ENCODE peak calls at places on chromosomes 16 and 17, in nine cellular contexts. One of them, this sample, is unnamed.

GRCh38 chr17:66107731-66108130 is 84.2 kb downstream of the CEP112 start:
- DNase-seq in neural crest cell: no peak
- DNase-seq in HCT116: no peak
- DNase-seq in ovary: no peak
- DNase-seq in ascending aorta: no peak
- DNase-seq in left lung: no peak
- DNase-seq in PC-9: no peak
- DNase-seq in brain microvascular endothelial cell: no peak
- DNase-seq in heart right ventricle: no peak
- DNase-seq in this sample: no peak

GRCh38 chr16:57534337-57534880 is 2.0 kb downstream of the CCDC102A start:
- DNase-seq in brain microvascular endothelial cell: no peak
- DNase-seq in neural crest cell: no peak
- DNase-seq in HCT116: no peak
- DNase-seq in heart right ventricle: peak; percentile 2
- DNase-seq in ovary: peak; percentile 23
- DNase-seq in left lung: no peak
- DNase-seq in ascending aorta: peak; percentile 60
- DNase-seq in PC-9: no peak
- DNase-seq in this sample: no peak

GRCh38 chr16:81095653-81095952 is 592 bp downstream of the GCSH start:
- DNase-seq in left lung: no peak
- DNase-seq in heart right ventricle: no peak
- DNase-seq in ovary: no peak
- DNase-seq in ascending aorta: no peak
- DNase-seq in PC-9: peak; percentile 38
- DNase-seq in brain microvascular endothelial cell: no peak
- DNase-seq in neural crest cell: no peak
- DNase-seq in HCT116: no peak
- DNase-seq in this sample: no peak

GRCh38 chr16:27232061-27232841 is 28.9 kb downstream of the KDM8 start:
- DNase-seq in heart right ventricle: no peak
- DNase-seq in HCT116: no peak
- DNase-seq in ovary: no peak
- DNase-seq in neural crest cell: no peak
- DNase-seq in PC-9: no peak
- DNase-seq in ascending aorta: no peak
- DNase-seq in left lung: no peak
- DNase-seq in brain microvascular endothelial cell: no peak
- DNase-seq in this sample: no peak

GRCh38 chr17:32584792-32585191 is 98.0 kb downstream of the CDK5R1 start:
- DNase-seq in brain microvascular endothelial cell: no peak
- DNase-seq in left lung: no peak
- DNase-seq in neural crest cell: no peak
- DNase-seq in HCT116: no peak
- DNase-seq in ascending aorta: no peak
- DNase-seq in heart right ventricle: no peak
- DNase-seq in PC-9: no peak
- DNase-seq in ovary: no peak
- DNase-seq in this sample: no peak

GRCh38 chr16:11675561-11676511 is 7.6 kb downstream of the SNN start:
- DNase-seq in brain microvascular endothelial cell: no peak
- DNase-seq in PC-9: peak; percentile 60
- DNase-seq in ascending aorta: no peak
- DNase-seq in left lung: peak; percentile 76
- DNase-seq in heart right ventricle: no peak
- DNase-seq in neural crest cell: no peak
- DNase-seq in ovary: no peak
- DNase-seq in HCT116: peak; percentile 72
- DNase-seq in this sample: peak; percentile 85

GRCh38 chr17:48483471-48484131 is 47.2 kb downstream of the HOXB1 start:
- DNase-seq in HCT116: peak; percentile 95
- DNase-seq in left lung: no peak
- DNase-seq in PC-9: peak; percentile 93
- DNase-seq in brain microvascular endothelial cell: peak; percentile 92
- DNase-seq in heart right ventricle: no peak
- DNase-seq in ovary: no peak
- DNase-seq in ascending aorta: no peak
- DNase-seq in neural crest cell: no peak
- DNase-seq in this sample: peak; percentile 66

GRCh38 chr17:74339537-74340195 is 13.6 kb downstream of the KIF19 start:
- DNase-seq in brain microvascular endothelial cell: no peak
- DNase-seq in ascending aorta: no peak
- DNase-seq in neural crest cell: no peak
- DNase-seq in ovary: no peak
- DNase-seq in left lung: no peak
- DNase-seq in HCT116: no peak
- DNase-seq in heart right ventricle: no peak
- DNase-seq in PC-9: no peak
- DNase-seq in this sample: no peak

GRCh38 chr16:66851166-66851964 is 7.2 kb downstream of the CA7 start:
- DNase-seq in ovary: no peak
- DNase-seq in heart right ventricle: no peak
- DNase-seq in ascending aorta: no peak
- DNase-seq in PC-9: no peak
- DNase-seq in neural crest cell: no peak
- DNase-seq in HCT116: no peak
- DNase-seq in left lung: no peak
- DNase-seq in brain microvascular endothelial cell: no peak
- DNase-seq in this sample: no peak

GRCh38 chr16:66856801-66857200 is 12.6 kb downstream of the CA7 start:
- DNase-seq in PC-9: no peak
- DNase-seq in heart right ventricle: no peak
- DNase-seq in ascending aorta: no peak
- DNase-seq in left lung: no peak
- DNase-seq in brain microvascular endothelial cell: no peak
- DNase-seq in HCT116: no peak
- DNase-seq in ovary: no peak
- DNase-seq in neural crest cell: no peak
- DNase-seq in this sample: no peak

GRCh38 chr16:66850115-66850815 is 6.1 kb downstream of the CA7 start:
- DNase-seq in ovary: no peak
- DNase-seq in neural crest cell: no peak
- DNase-seq in brain microvascular endothelial cell: no peak
- DNase-seq in PC-9: no peak
- DNase-seq in left lung: no peak
- DNase-seq in HCT116: no peak
- DNase-seq in heart right ventricle: no peak
- DNase-seq in ascending aorta: no peak
- DNase-seq in this sample: no peak

GRCh38 chr16:66856184-66856730 is 12.0 kb downstream of the CA7 start:
- DNase-seq in ascending aorta: no peak
- DNase-seq in left lung: no peak
- DNase-seq in neural crest cell: no peak
- DNase-seq in PC-9: no peak
- DNase-seq in HCT116: no peak
- DNase-seq in brain microvascular endothelial cell: no peak
- DNase-seq in ovary: no peak
- DNase-seq in heart right ventricle: no peak
- DNase-seq in this sample: no peak

DNA sequence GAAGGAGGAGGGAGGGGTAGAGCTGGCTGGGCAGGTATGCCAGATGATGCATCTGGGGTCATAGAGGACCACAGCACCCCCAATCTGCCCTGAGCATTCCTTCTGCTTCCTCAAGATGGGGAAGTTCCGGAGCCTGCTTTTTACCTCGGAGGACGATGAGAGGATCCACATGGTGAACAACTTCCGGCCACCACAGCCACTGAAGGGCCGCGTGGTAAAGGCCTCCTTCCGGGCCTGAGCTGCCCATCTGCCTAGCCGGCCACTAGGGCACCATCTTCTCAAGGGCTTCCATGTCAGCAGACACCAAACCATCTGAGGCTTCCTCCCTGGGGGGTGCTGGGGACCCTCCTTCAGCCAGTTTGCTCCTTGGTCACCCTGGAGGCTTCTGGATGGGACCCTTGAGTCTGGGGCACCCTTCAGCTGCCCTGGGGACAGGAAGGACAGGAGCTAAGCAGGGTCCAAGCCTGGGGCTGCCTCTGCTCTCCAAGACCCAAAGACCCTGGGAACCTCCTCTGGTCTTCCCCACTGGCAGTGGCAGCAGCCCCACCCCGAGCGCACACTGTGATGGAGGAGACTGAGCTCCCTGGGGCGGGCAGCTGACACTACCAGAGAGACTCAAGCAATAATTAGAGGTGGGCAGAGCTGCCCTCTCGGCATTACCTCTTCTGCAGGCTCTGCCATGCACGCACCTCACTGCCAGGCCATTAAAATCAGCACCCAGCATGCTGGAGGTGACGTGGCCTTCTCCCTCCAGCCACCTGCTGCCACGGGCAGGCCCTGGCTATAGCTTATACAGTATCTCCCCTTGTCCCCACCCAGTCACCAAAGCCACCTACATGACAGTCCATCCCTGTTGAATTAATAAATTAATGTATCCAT is 9.3 kb downstream of the CA7 start:
- DNase-seq in ascending aorta: no peak
- DNase-seq in PC-9: no peak
- DNase-seq in brain microvascular endothelial cell: no peak
- DNase-seq in heart right ventricle: no peak
- DNase-seq in neural crest cell: no peak
- DNase-seq in left lung: no peak
- DNase-seq in ovary: no peak
- DNase-seq in HCT116: no peak
- DNase-seq in this sample: no peak
- TF ChIP-seq CTCF in ascending aorta: no peak
- TF ChIP-seq CTCF in PC-9: no peak
- TF ChIP-seq CTCF in brain microvascular endothelial cell: no peak
- TF ChIP-seq CTCF in heart right ventricle: no peak
- TF ChIP-seq CTCF in neural crest cell: no peak
- TF ChIP-seq CTCF in left lung: no peak
- TF ChIP-seq CTCF in ovary: no peak
- TF ChIP-seq CTCF in HCT116: no peak
- TF ChIP-seq CTCF in this sample: no peak

DNA sequence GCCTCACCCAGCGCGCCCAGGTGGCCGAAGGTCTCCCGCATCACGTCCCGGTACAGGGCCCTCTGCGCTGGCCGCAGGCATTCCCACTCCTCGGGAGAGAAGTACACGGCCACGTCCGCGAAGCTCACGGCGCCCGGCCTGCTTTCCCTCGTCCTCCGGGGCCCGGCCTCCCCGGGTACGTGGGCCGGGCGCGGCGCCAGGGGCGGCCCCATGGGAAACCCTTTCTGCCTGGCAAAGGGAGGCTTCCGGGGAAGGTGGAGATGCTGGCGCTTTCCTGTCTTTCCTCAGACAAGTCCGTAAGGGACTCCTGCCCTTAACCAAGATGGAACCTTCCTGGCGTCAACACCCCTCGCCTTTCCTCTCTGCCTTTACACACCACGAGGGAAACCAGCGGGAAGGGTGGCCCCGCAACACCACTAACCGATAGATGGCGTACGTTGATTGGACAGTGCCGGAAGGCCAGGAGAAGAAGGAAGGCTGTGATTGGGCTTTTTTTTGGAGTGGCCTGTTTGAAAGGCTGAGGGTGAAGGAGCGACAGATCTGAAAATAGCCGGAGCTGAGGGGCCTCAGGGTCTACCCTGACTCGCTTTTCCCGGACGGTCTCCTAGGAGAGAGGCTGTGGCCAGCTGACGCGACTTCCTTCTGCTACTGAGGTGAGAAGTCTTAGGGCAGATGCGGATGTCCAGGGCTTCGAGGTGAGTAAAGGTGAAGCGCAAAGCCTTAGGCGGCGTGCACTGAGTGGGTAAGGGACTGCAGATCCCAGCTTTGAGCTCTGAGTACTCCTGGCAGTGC is at the start of gene ZNF785:
- DNase-seq in brain microvascular endothelial cell: peak; percentile 98
- DNase-seq in PC-9: peak; percentile 97
- DNase-seq in HCT116: no peak
- DNase-seq in heart right ventricle: peak; percentile 99
- DNase-seq in neural crest cell: peak; percentile 87
- DNase-seq in ascending aorta: peak; percentile 99
- DNase-seq in left lung: peak; percentile 91
- DNase-seq in ovary: peak; percentile 96
- DNase-seq in this sample: peak; percentile 98
- TF ChIP-seq CTCF in brain microvascular endothelial cell: peak; percentile 8
- TF ChIP-seq CTCF in PC-9: peak; percentile 46
- TF ChIP-seq CTCF in HCT116: no peak
- TF ChIP-seq CTCF in heart right ventricle: peak; percentile 41
- TF ChIP-seq CTCF in neural crest cell: no peak
- TF ChIP-seq CTCF in ascending aorta: peak; percentile 23
- TF ChIP-seq CTCF in left lung: no peak
- TF ChIP-seq CTCF in ovary: peak; percentile 20
- TF ChIP-seq CTCF in this sample: peak; percentile 36

GRCh38 chr17:83025636-83026280 is 53.7 kb upstream of the METRNL start:
- DNase-seq in brain microvascular endothelial cell: no peak
- DNase-seq in ovary: no peak
- DNase-seq in heart right ventricle: no peak
- DNase-seq in PC-9: no peak
- DNase-seq in neural crest cell: no peak
- DNase-seq in ascending aorta: no peak
- DNase-seq in left lung: no peak
- DNase-seq in HCT116: no peak
- DNase-seq in this sample: no peak

GRCh38 chr17:83028851-83029250 is 50.6 kb upstream of the METRNL start:
- DNase-seq in PC-9: no peak
- DNase-seq in brain microvascular endothelial cell: no peak
- DNase-seq in neural crest cell: no peak
- DNase-seq in left lung: no peak
- DNase-seq in ovary: no peak
- DNase-seq in HCT116: no peak
- DNase-seq in heart right ventricle: no peak
- DNase-seq in ascending aorta: no peak
- DNase-seq in this sample: no peak

GRCh38 chr17:83026311-83026811 is 53.0 kb upstream of the METRNL start:
- DNase-seq in HCT116: no peak
- DNase-seq in heart right ventricle: no peak
- DNase-seq in neural crest cell: no peak
- DNase-seq in ovary: no peak
- DNase-seq in brain microvascular endothelial cell: no peak
- DNase-seq in left lung: no peak
- DNase-seq in ascending aorta: no peak
- DNase-seq in PC-9: no peak
- DNase-seq in this sample: no peak

GRCh38 chr17:83019376-83019775 is 60.0 kb upstream of the METRNL start:
- DNase-seq in left lung: no peak
- DNase-seq in heart right ventricle: no peak
- DNase-seq in brain microvascular endothelial cell: no peak
- DNase-seq in ascending aorta: no peak
- DNase-seq in ovary: no peak
- DNase-seq in HCT116: no peak
- DNase-seq in neural crest cell: no peak
- DNase-seq in PC-9: no peak
- DNase-seq in this sample: no peak

GRCh38 chr17:83024205-83024971 is 55.0 kb upstream of the METRNL start:
- DNase-seq in ovary: no peak
- DNase-seq in PC-9: no peak
- DNase-seq in left lung: no peak
- DNase-seq in neural crest cell: no peak
- DNase-seq in heart right ventricle: no peak
- DNase-seq in HCT116: no peak
- DNase-seq in brain microvascular endothelial cell: no peak
- DNase-seq in ascending aorta: no peak
- DNase-seq in this sample: no peak
- TF ChIP-seq CTCF in ovary: no peak
- TF ChIP-seq CTCF in PC-9: no peak
- TF ChIP-seq CTCF in left lung: no peak
- TF ChIP-seq CTCF in neural crest cell: no peak
- TF ChIP-seq CTCF in heart right ventricle: no peak
- TF ChIP-seq CTCF in HCT116: no peak
- TF ChIP-seq CTCF in brain microvascular endothelial cell: no peak
- TF ChIP-seq CTCF in ascending aorta: no peak
- TF ChIP-seq CTCF in this sample: no peak

GRCh38 chr17:72363336-72363620 is 242.5 kb downstream of the SOX9 start:
- DNase-seq in brain microvascular endothelial cell: no peak
- DNase-seq in ovary: no peak
- DNase-seq in HCT116: no peak
- DNase-seq in neural crest cell: no peak
- DNase-seq in heart right ventricle: no peak
- DNase-seq in ascending aorta: no peak
- DNase-seq in PC-9: no peak
- DNase-seq in left lung: no peak
- DNase-seq in this sample: no peak

GRCh38 chr17:72362466-72363335 is 241.9 kb downstream of the SOX9 start:
- DNase-seq in neural crest cell: no peak
- DNase-seq in ovary: no peak
- DNase-seq in HCT116: no peak
- DNase-seq in left lung: no peak
- DNase-seq in ascending aorta: no peak
- DNase-seq in heart right ventricle: no peak
- DNase-seq in brain microvascular endothelial cell: peak; percentile 57
- DNase-seq in PC-9: peak; percentile 79
- DNase-seq in this sample: no peak

GRCh38 chr17:72368191-72368590 is 247.4 kb downstream of the SOX9 start:
- DNase-seq in ovary: no peak
- DNase-seq in heart right ventricle: no peak
- DNase-seq in neural crest cell: no peak
- DNase-seq in ascending aorta: no peak
- DNase-seq in PC-9: no peak
- DNase-seq in HCT116: no peak
- DNase-seq in brain microvascular endothelial cell: no peak
- DNase-seq in left lung: no peak
- DNase-seq in this sample: no peak

GRCh38 chr17:72366626-72367025 is 245.8 kb downstream of the SOX9 start:
- DNase-seq in left lung: no peak
- DNase-seq in HCT116: no peak
- DNase-seq in ovary: no peak
- DNase-seq in heart right ventricle: no peak
- DNase-seq in PC-9: no peak
- DNase-seq in ascending aorta: no peak
- DNase-seq in brain microvascular endothelial cell: no peak
- DNase-seq in neural crest cell: no peak
- DNase-seq in this sample: no peak

GRCh38 chr17:72365857-72366415 is 245.1 kb downstream of the SOX9 start:
- DNase-seq in heart right ventricle: no peak
- DNase-seq in left lung: no peak
- DNase-seq in brain microvascular endothelial cell: no peak
- DNase-seq in ascending aorta: no peak
- DNase-seq in neural crest cell: no peak
- DNase-seq in ovary: no peak
- DNase-seq in PC-9: no peak
- DNase-seq in HCT116: no peak
- DNase-seq in this sample: no peak
- TF ChIP-seq CTCF in heart right ventricle: no peak
- TF ChIP-seq CTCF in left lung: no peak
- TF ChIP-seq CTCF in brain microvascular endothelial cell: no peak
- TF ChIP-seq CTCF in ascending aorta: no peak
- TF ChIP-seq CTCF in neural crest cell: no peak
- TF ChIP-seq CTCF in ovary: no peak
- TF ChIP-seq CTCF in PC-9: no peak
- TF ChIP-seq CTCF in HCT116: no peak
- TF ChIP-seq CTCF in this sample: no peak